ENCODE peak calls at places on chromosome 15, in seven cellular contexts. N is astrocyte of the spinal cord, Q is A549, C is foreskin fibroblast, E is endothelial cell of umbilical vein, Z is heart right ventricle, R is H7. F is an unnamed sample.
A peak's percentile ranks its signal among the peaks of the same experiment; 100 is the strongest.

GRCh38 chr15:45829336-45830153 is 194.7 kb downstream of the SQOR start:
- DNase-seq in N (no peak), Q (no peak), C (no peak), E (no peak), Z (no peak), R (peak; percentile 36), F (no peak)

GRCh38 chr15:24933716-24934115 is 21.1 kb upstream of the SNRPN start:
- DNase-seq in N (no peak), Q (no peak), C (no peak), E (no peak), Z (no peak), R (no peak), F (no peak)

GRCh38 chr15:33985287-33985686 is 17.0 kb downstream of the CHRM5 start:
- DNase-seq in N (peak; percentile 93), Q (peak; percentile 21), C (peak; percentile 69), E (no peak), Z (no peak), R (peak; percentile 34), F (no peak)

GRCh38 chr15:25850154-25851111 is 12.7 kb downstream of the ATP10A start:
- DNase-seq in N (peak; percentile 82), Q (peak; percentile 78), C (peak; percentile 90), E (no peak), Z (peak; percentile 77), R (peak; percentile 90), F (peak; percentile 65)

GRCh38 chr15:30885814-30886213 is 17.9 kb upstream of the FAN1 start:
- DNase-seq in N (peak; percentile 19), Q (no peak), C (peak; percentile 30), E (peak; percentile 10), Z (no peak), R (peak; percentile 71), F (peak; percentile 15)

GRCh38 chr15:63973212-63974009 is 72.9 kb downstream of the DAPK2 start:
- DNase-seq in N (peak; percentile 43), Q (peak; percentile 33), C (peak; percentile 83), E (no peak), Z (no peak), R (no peak), F (no peak)

GRCh38 chr15:48832648-48833047 is 21.8 kb upstream of the CEP152 start:
- DNase-seq in N (no peak), Q (no peak), C (no peak), E (no peak), Z (no peak), R (no peak), F (no peak)

GRCh38 chr15:89323825-89324224 is 10.8 kb downstream of the POLG start:
- DNase-seq in N (no peak), Q (no peak), C (no peak), E (no peak), Z (no peak), R (no peak), F (no peak)

GRCh38 chr15:38069506-38069905 is 135.1 kb downstream of the TMCO5A start:
- DNase-seq in N (peak; percentile 88), Q (peak; percentile 49), C (peak; percentile 94), E (peak; percentile 61), Z (no peak), R (no peak), F (peak; percentile 16)

GRCh38 chr15:60787737-60788513 is 309.0 kb upstream of the ICE2 start:
- DNase-seq in N (no peak), Q (peak; percentile 8), C (peak; percentile 47), E (peak; percentile 31), Z (no peak), R (peak; percentile 23), F (no peak)

GRCh38 chr15:82848201-82848993 is 39.0 kb downstream of the WHAMM start:
- DNase-seq in N (no peak), Q (no peak), C (no peak), E (no peak), Z (no peak), R (no peak), F (no peak)

GRCh38 chr15:75694241-75695182 is 18.1 kb downstream of the CSPG4 start:
- DNase-seq in N (peak; percentile 98), Q (peak; percentile 60), C (peak; percentile 99), E (peak; percentile 81), Z (peak; percentile 75), R (peak; percentile 87), F (peak; percentile 32)

GRCh38 chr15:57655809-57656208 is 50.7 kb upstream of the POLR2M start:
- DNase-seq in N (no peak), Q (no peak), C (no peak), E (no peak), Z (no peak), R (no peak), F (no peak)

GRCh38 chr15:80003171-80003570 is 32.2 kb upstream of the BCL2A1 start:
- DNase-seq in N (no peak), Q (no peak), C (peak; percentile 38), E (no peak), Z (no peak), R (no peak), F (no peak)

GRCh38 chr15:85532689-85533088 is 152.3 kb downstream of the AKAP13 start:
- DNase-seq in N (no peak), Q (no peak), C (no peak), E (no peak), Z (no peak), R (no peak), F (no peak)

GRCh38 chr15:45333550-45333949 is 44.8 kb downstream of the GATM start:
- DNase-seq in N (peak; percentile 6), Q (peak; percentile 6), C (peak; percentile 50), E (no peak), Z (peak; percentile 62), R (no peak), F (no peak)

GRCh38 chr15:82122754-82123400 is 77.1 kb upstream of the MEX3B start:
- DNase-seq in N (peak; percentile 99), Q (peak; percentile 80), C (peak; percentile 98), E (peak; percentile 74), Z (no peak), R (no peak), F (no peak)

GRCh38 chr15:62719316-62719715 is 323.2 kb upstream of the TPM1 start:
- DNase-seq in N (peak; percentile 30), Q (no peak), C (peak; percentile 47), E (no peak), Z (no peak), R (no peak), F (no peak)

GRCh38 chr15:41928637-41929620 is 35.1 kb upstream of the SPTBN5 start:
- DNase-seq in N (no peak), Q (peak; percentile 56), C (peak; percentile 39), E (no peak), Z (peak; percentile 51), R (peak; percentile 53), F (no peak)

DNA sequence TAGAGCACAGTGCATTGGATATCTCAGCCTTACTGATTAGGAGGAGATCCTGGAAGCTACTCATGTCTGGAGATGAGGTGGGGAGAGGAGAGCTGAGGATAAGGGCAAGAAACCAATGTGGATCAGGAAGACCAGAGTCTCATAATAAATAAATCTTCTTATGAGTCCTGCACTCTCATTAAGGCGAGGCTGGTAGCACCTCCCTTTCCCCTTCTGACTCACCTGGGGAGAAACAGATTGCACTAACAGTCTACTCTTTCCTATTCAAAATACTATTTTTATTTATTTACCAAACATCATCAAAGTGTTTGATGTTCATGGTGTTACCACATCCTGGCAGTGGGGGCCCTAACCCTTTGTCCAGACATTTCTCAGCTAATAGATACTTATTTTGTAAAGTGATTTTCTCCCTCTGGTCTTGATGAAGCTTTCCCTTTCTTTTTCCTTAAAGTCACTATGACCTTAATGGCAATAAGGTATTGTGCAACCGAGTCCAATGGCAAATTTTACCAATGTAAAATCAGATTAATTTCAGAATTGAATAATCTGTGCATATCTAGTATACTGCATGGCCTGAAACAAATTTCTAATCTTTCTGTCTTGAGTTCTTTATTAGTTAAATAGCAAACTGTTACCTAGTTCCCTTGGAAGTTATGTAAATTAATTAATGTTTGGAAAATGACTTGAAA is 81.1 kb downstream of the IQCH start:
- DNase-seq in N (no peak), Q (no peak), C (no peak), E (no peak), Z (no peak), R (no peak), F (no peak)
- H3K4me3 ChIP-seq in N (no peak overlapping the region), Q (no peak overlapping the region), C (no peak overlapping the region), E (no peak overlapping the region), Z (no peak overlapping the region), R (no peak overlapping the region), F (no peak overlapping the region)

DNA sequence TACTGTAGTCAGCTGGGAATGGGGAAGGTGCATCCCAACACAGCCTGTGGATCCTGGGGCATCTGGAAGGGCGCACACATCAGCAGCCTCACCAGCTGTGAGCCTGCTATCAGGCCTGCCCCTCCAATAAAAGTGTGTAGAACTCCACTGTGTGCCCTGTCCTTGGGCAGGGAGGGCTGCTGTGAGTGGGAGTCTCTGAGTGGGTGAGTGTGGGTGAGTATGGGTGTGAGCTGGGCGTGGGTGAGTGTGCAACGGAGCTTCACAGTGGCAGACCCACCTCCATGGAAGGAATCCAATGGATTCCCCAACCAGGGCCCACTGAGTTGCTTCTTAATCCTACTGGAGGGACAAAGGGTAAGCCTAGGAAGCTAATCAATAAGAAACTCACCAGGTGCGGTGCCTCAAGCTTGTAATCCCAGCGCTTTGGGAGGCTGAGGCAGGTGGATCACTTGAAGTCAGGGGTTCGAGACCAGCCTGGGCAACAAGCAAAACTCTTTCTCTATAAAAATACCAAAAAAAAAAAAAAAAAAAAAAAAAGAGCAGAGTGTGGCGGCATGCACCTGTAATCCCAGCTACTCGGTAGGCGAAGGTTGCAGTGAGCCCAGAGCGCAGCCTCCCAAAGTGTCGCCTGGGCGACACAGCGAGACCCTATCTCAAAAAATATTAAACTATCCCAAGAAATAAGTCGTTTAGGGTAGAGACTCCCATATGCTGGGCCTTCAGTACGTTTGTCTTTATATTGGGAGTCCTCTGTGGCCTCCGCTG is 555 bp upstream of the RCCD1 start:
- DNase-seq in N (no peak), Q (no peak), C (peak; percentile 23), E (no peak), Z (no peak), R (peak; percentile 62), F (no peak)
- H3K4me3 ChIP-seq in N (no peak overlapping the region), Q (peak overlapping the region; percentile 83), C (no peak overlapping the region), E (no peak overlapping the region), Z (peak overlapping the region; percentile 96), R (no peak overlapping the region), F (no peak overlapping the region)

DNA sequence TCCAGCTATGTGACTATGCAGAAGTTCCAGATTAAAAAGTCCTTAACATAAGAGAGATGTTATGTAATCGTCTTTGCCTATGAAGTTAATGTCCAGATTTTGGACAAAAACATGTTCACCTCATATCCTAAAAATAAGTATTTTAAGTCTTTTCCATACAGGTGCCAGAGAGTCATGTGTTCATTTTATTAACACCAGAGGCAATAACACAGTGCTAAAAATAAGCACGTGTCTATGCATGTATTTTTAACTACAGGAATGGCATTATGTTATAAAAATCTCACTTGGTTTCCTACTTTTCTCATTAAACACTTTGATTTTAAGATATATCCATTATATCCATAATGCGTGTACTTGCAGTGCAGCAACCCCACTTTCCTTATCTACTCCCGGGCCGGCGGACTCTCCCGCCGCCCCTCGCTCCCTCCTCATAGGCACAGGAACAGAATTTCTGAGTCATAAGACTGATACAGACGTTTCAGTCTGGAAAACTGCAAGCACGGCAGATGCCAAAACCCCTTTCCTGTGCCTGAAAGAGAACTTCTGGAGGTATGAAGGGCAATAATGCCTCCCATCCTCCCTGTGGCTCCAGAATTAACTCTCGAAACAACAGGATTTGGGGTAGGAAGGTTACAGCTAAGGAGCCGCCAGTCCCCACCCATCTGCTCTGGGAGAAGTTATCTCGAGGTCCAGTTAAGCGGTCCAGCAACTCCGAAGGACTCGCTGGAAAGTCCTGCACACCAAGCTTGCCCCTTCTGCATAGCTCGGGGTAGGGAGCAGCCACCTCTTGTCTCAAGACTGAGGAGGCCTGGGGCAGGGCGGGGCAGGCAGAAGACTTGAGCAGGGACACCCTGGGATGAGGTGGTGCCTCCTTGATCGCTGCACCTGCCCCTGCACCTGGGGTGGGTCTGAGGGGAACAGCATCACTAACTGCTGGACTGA is 22.2 kb upstream of the PSTPIP1 start:
- DNase-seq in N (no peak), Q (no peak), C (no peak), E (peak; percentile 85), Z (no peak), R (no peak), F (no peak)
- H3K4me3 ChIP-seq in N (no peak overlapping the region), Q (no peak overlapping the region), C (no peak overlapping the region), E (peak overlapping the region; percentile 10), Z (peak overlapping the region; percentile 29), R (no peak overlapping the region), F (no peak overlapping the region)

GRCh38 chr15:59594991-59595390 is 16.6 kb upstream of the GCNT3 start:
- DNase-seq in N (no peak), Q (no peak), C (no peak), E (no peak), Z (no peak), R (no peak), F (no peak)
- H3K4me3 ChIP-seq in N (no peak overlapping the region), Q (no peak overlapping the region), C (no peak overlapping the region), E (no peak overlapping the region), Z (no peak overlapping the region), R (no peak overlapping the region), F (no peak overlapping the region)